ENCODE peak calls at places on chromosomes 6 and 20, in four cellular contexts. J is heart left ventricle; V is CD8-positive, alpha-beta T cell; E is cardiac muscle cell. W is an unnamed sample.

GRCh38 chr20:23627501-23627900 is 10.3 kb downstream of the CST3 start:
- DNase-seq in J (no peak), V (no peak), E (no peak), W (no peak)

GRCh38 chr6:34272022-34272926 is 23.5 kb upstream of the SMIM29 start:
- DNase-seq in J (peak; percentile 23), V (no peak), E (no peak), W (peak; percentile 58)

GRCh38 chr20:44586986-44587980 is 4.9 kb downstream of the PKIG start:
- DNase-seq in J (no peak), V (no peak), E (no peak), W (no peak)

GRCh38 chr20:4151991-4152695 is 136.8 kb upstream of the RNF24 start:
- DNase-seq in J (no peak), V (no peak), E (no peak), W (no peak)

GRCh38 chr6:63174173-63174572 is 37.1 kb upstream of the FKBP1C start:
- DNase-seq in J (no peak), V (no peak), E (no peak), W (no peak)

GRCh38 chr6:11497881-11498280 is 39.7 kb upstream of the TMEM170B start:
- DNase-seq in J (no peak), V (no peak), E (no peak), W (no peak)

GRCh38 chr6:6801002-6801329 is 212.4 kb downstream of the LY86 start:
- DNase-seq in J (no peak), V (no peak), E (no peak), W (no peak)

GRCh38 chr20:931401-931800 is 15.3 kb upstream of the ANGPT4 start:
- DNase-seq in J (no peak), V (no peak), E (peak; percentile 21), W (no peak)

GRCh38 chr20:25532015-25532751 is 53.1 kb downstream of the NINL start:
- DNase-seq in J (no peak), V (no peak), E (no peak), W (no peak)

GRCh38 chr6:53168516-53169257 is 20.0 kb upstream of the GCM1 start:
- DNase-seq in J (no peak), V (no peak), E (no peak), W (no peak)

GRCh38 chr20:31868853-31869672 is 1.3 kb downstream of the DUSP15 start:
- DNase-seq in J (no peak), V (no peak), E (no peak), W (no peak)

GRCh38 chr6:3206339-3207015 is 21.0 kb downstream of the TUBB2B start:
- DNase-seq in J (no peak), V (no peak), E (no peak), W (no peak)

GRCh38 chr6:7121704-7122241 is 14.0 kb downstream of the RREB1 start:
- DNase-seq in J (no peak), V (no peak), E (no peak), W (no peak)

GRCh38 chr20:41138527-41139226 is 1.3 kb downstream of the PLCG1 start:
- DNase-seq in J (peak; percentile 36), V (peak; percentile 57), E (peak; percentile 31), W (no peak)

GRCh38 chr6:125945378-125946141 is 11.0 kb upstream of the HINT3 start:
- DNase-seq in J (no peak), V (no peak), E (no peak), W (peak; percentile 54)

GRCh38 chr20:48639899-48640298 is 187.9 kb downstream of the PREX1 start:
- DNase-seq in J (no peak), V (no peak), E (no peak), W (no peak)

GRCh38 chr6:44247338-44248302 is 719 bp downstream of the HSP90AB1 start:
- DNase-seq in J (peak; percentile 80), V (peak; percentile 92), E (peak; percentile 71), W (peak; percentile 92)

GRCh38 chr6:143270026-143270425 is 180.5 kb downstream of the ADAT2 start:
- DNase-seq in J (no peak), V (no peak), E (no peak), W (no peak)

GRCh38 chr20:9068232-9068781 is 580 bp upstream of the PLCB4 start:
- DNase-seq in J (peak; percentile 66), V (no peak), E (peak; percentile 87), W (no peak)

GRCh38 chr6:138477913-138478539 is 21.3 kb downstream of the NHSL1 start:
- DNase-seq in J (no peak), V (no peak), E (no peak), W (no peak)

GRCh38 chr6:73521351-73522254 is 771 bp upstream of the EEF1A1 start:
- DNase-seq in J (peak; percentile 83), V (peak; percentile 74), E (peak; percentile 77), W (peak; percentile 78)

GRCh38 chr6:20711518-20711917 is 177.3 kb downstream of the CDKAL1 start:
- DNase-seq in J (no peak), V (no peak), E (no peak), W (no peak)

GRCh38 chr20:19520261-19520660 is 237.8 kb upstream of the RIN2 start:
- DNase-seq in J (no peak), V (no peak), E (no peak), W (no peak)

GRCh38 chr6:34911822-34912221 is 22.8 kb downstream of the ANKS1A start:
- DNase-seq in J (no peak), V (no peak), E (no peak), W (no peak)

GRCh38 chr20:51861726-51862466 is 59.6 kb upstream of the SALL4 start:
- DNase-seq in J (no peak), V (no peak), E (no peak), W (no peak)

GRCh38 chr6:46325561-46326525 is 155.1 kb upstream of the ENPP5 start:
- DNase-seq in J (no peak), V (no peak), E (peak; percentile 10), W (peak; percentile 14)

GRCh38 chr6:88728756-88729155 is 234.7 kb downstream of the RNGTT start:
- DNase-seq in J (no peak), V (no peak), E (no peak), W (no peak)

GRCh38 chr20:54040528-54040927 is 29.9 kb downstream of the BCAS1 start:
- DNase-seq in J (no peak), V (no peak), E (no peak), W (no peak)

GRCh38 chr20:25675161-25675560 is 21.5 kb downstream of the ZNF337 start:
- DNase-seq in J (no peak), V (no peak), E (no peak), W (no peak)

GRCh38 chr20:45041464-45042337 is 59.2 kb downstream of the KCNS1 start:
- DNase-seq in J (no peak), V (no peak), E (no peak), W (no peak)

GRCh38 chr6:142297996-142298753 is 3.6 kb upstream of the ADGRG6 start:
- DNase-seq in J (no peak), V (no peak), E (no peak), W (no peak)

GRCh38 chr6:3205913-3206312 is 21.5 kb downstream of the TUBB2B start:
- DNase-seq in J (no peak), V (no peak), E (no peak), W (no peak)

GRCh38 chr6:57198926-57199636 is 23.0 kb downstream of the RAB23 start:
- DNase-seq in J (no peak), V (no peak), E (no peak), W (no peak)

GRCh38 chr20:34083137-34083536 is 28.9 kb downstream of the EIF2S2 start:
- DNase-seq in J (peak; percentile 83), V (no peak), E (peak; percentile 29), W (peak; percentile 95)

GRCh38 chr6:9138856-9139426 is 703.6 kb upstream of the SLC35B3 start:
- DNase-seq in J (no peak), V (no peak), E (no peak), W (no peak)
- H3K4me3 ChIP-seq in J (no peak overlapping the region), V (no peak overlapping the region), E (no peak overlapping the region), W (no peak overlapping the region)

GRCh38 chr6:106255306-106255705 is 70.3 kb downstream of the ATG5 start:
- DNase-seq in J (no peak), V (no peak), E (no peak), W (no peak)

GRCh38 chr6:106250997-106251396 is 74.6 kb downstream of the ATG5 start:
- DNase-seq in J (no peak), V (no peak), E (no peak), W (no peak)

GRCh38 chr6:106254636-106255035 is 70.9 kb downstream of the ATG5 start:
- DNase-seq in J (no peak), V (no peak), E (peak; percentile 11), W (no peak)

GRCh38 chr6:106253731-106254130 is 71.8 kb downstream of the ATG5 start:
- DNase-seq in J (no peak), V (no peak), E (no peak), W (no peak)

GRCh38 chr6:106253194-106253593 is 72.4 kb downstream of the ATG5 start:
- DNase-seq in J (no peak), V (no peak), E (no peak), W (no peak)
- H3K4me3 ChIP-seq in J (no peak overlapping the region), V (no peak overlapping the region), E (no peak overlapping the region), W (no peak overlapping the region)

GRCh38 chr20:35618032-35618371 is 2.4 kb downstream of the SPAG4 start:
- DNase-seq in J (no peak), V (no peak), E (no peak), W (no peak)
- H3K4me3 ChIP-seq in J (peak overlapping the region; percentile 65), V (peak overlapping the region; percentile 52), E (peak overlapping the region; percentile 46), W (no peak overlapping the region)

GRCh38 chr6:32583527-32583898 is 6.1 kb downstream of the HLA-DRB1 start:
- DNase-seq in J (no peak), V (no peak), E (no peak), W (no peak)
- H3K4me3 ChIP-seq in J (no peak overlapping the region), V (no peak overlapping the region), E (no peak overlapping the region), W (no peak overlapping the region)

GRCh38 chr20:62118113-62119043 is 3.9 kb upstream of the LSM14B start:
- DNase-seq in J (no peak), V (no peak), E (no peak), W (no peak)
- H3K4me3 ChIP-seq in J (no peak overlapping the region), V (no peak overlapping the region), E (no peak overlapping the region), W (no peak overlapping the region)

DNA sequence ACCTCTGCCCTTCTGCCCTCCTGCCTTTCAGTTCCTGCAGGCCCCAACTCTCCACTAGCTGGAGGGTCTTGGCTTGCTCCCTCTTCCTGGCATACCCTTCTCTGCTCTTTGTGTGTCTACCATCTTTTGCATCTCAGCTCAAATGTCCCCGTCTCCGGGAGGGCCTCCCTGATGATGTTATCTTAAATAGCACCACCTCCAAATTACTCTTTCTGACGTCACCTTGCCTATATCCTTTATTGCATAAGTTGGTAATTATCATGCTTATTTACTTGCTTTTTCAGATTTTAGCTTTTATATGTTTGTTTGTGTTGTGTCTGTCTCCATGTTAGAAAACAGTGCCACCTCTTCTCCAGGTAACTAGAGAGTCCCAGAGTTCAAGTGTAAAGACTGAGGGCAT is 36.0 kb upstream of the FYN start:
- DNase-seq in J (no peak), V (no peak), E (no peak), W (no peak)
- H3K4me3 ChIP-seq in J (no peak overlapping the region), V (no peak overlapping the region), E (no peak overlapping the region), W (no peak overlapping the region)